ENCODE peak calls at places on chromosomes 5 and 9, in ten cellular contexts. M, N, A, X, O, B, H, T, Y and L are unnamed samples.

GRCh38 chr5:11177993-11178711 is 417.1 kb upstream of the DAP start:
- DNase-seq in Y (no peak), X (no peak), O (no peak), B (no peak), T (no peak), M (no peak), H (no peak), N (no peak), A (peak; percentile 25), L (no peak)

GRCh38 chr5:97986069-97986468 is 787.4 kb upstream of the RGMB start:
- DNase-seq in X (peak; percentile 60), O (no peak), M (no peak), H (peak; percentile 2), A (peak; percentile 85), B (peak; percentile 27), T (peak; percentile 9), N (no peak), Y (no peak), L (no peak)

GRCh38 chr5:132261881-132262845 is 4.7 kb downstream of the PDLIM4 start:
- DNase-seq in H (no peak), B (no peak), O (no peak), A (no peak), T (no peak), M (peak; percentile 56), N (no peak), Y (no peak), X (no peak), L (peak; percentile 4)

GRCh38 chr9:101564252-101564651 is 30.5 kb downstream of the PPP3R2 start:
- DNase-seq in A (no peak), B (no peak), X (no peak), N (no peak), O (no peak), Y (no peak), M (no peak), T (no peak), H (no peak), L (no peak)

GRCh38 chr5:16076657-16077056 is 102.9 kb downstream of the MARCHF11 start:
- DNase-seq in T (no peak), B (no peak), O (no peak), A (no peak), Y (no peak), X (no peak), M (no peak), N (no peak), H (no peak), L (no peak)

GRCh38 chr9:99101271-99101670 is 3.6 kb upstream of the TGFBR1 start:
- DNase-seq in B (no peak), H (no peak), N (no peak), M (no peak), T (no peak), O (no peak), Y (no peak), A (no peak), X (no peak), L (no peak)

GRCh38 chr5:126139773-126140172 is 283.4 kb upstream of the GRAMD2B start:
- DNase-seq in T (no peak), O (no peak), N (no peak), X (peak; percentile 7), H (no peak), A (peak; percentile 70), B (no peak), Y (no peak), M (no peak), L (no peak)

GRCh38 chr9:34898846-34899245 is 59.2 kb upstream of the PHF24 start:
- DNase-seq in M (no peak), O (no peak), T (no peak), H (no peak), B (no peak), Y (no peak), N (no peak), X (no peak), A (no peak), L (no peak)

GRCh38 chr9:138070815-138071214 is 193.2 kb downstream of the CACNA1B start:
- DNase-seq in H (no peak), T (no peak), O (no peak), X (no peak), A (no peak), M (peak; percentile 30), N (no peak), B (no peak), Y (no peak), L (no peak)

GRCh38 chr9:83431470-83432060 is 106.6 kb downstream of the FRMD3 start:
- DNase-seq in Y (no peak), B (no peak), H (no peak), A (peak; percentile 31), O (no peak), X (no peak), N (no peak), T (peak; percentile 42), M (no peak), L (no peak)

GRCh38 chr9:129596541-129597328 is 24.2 kb downstream of the C9orf50 start:
- DNase-seq in O (peak; percentile 80), X (peak; percentile 73), Y (no peak), M (peak; percentile 75), T (peak; percentile 62), B (peak; percentile 85), N (peak; percentile 61), H (no peak), A (peak; percentile 25), L (no peak)

GRCh38 chr5:133376986-133377385 is 235.4 kb downstream of the FSTL4 start:
- DNase-seq in X (no peak), N (no peak), H (no peak), T (no peak), M (no peak), Y (no peak), O (no peak), B (no peak), A (no peak), L (no peak)

GRCh38 chr5:37847978-37848425 is 8.2 kb upstream of the GDNF start:
- DNase-seq in Y (no peak), A (peak; percentile 13), T (peak; percentile 44), H (peak; percentile 94), B (no peak), X (peak; percentile 77), O (peak; percentile 14), M (no peak), N (no peak), L (peak; percentile 52)

GRCh38 chr5:172686111-172686510 is 45.0 kb downstream of the NEURL1B start:
- DNase-seq in Y (no peak), M (no peak), N (no peak), H (no peak), O (no peak), A (peak; percentile 48), B (no peak), X (peak; percentile 27), T (peak; percentile 25), L (no peak)

GRCh38 chr9:16321461-16322119 is 548.9 kb downstream of the BNC2 start:
- DNase-seq in B (peak; percentile 32), O (no peak), A (peak; percentile 69), H (peak; percentile 67), N (no peak), Y (no peak), T (no peak), M (no peak), X (peak; percentile 61), L (no peak)

GRCh38 chr5:68661237-68661636 is 432.6 kb upstream of the SLC30A5 start:
- DNase-seq in H (peak; percentile 32), M (no peak), T (no peak), O (peak; percentile 35), Y (peak; percentile 11), X (peak; percentile 22), N (no peak), A (peak; percentile 27), B (peak; percentile 42), L (peak; percentile 38)

GRCh38 chr5:134003064-134003956 is 1.5 kb downstream of the VDAC1 start:
- DNase-seq in Y (no peak), O (no peak), X (no peak), B (no peak), A (peak; percentile 12), M (no peak), H (no peak), T (no peak), N (no peak), L (no peak)

DNA sequence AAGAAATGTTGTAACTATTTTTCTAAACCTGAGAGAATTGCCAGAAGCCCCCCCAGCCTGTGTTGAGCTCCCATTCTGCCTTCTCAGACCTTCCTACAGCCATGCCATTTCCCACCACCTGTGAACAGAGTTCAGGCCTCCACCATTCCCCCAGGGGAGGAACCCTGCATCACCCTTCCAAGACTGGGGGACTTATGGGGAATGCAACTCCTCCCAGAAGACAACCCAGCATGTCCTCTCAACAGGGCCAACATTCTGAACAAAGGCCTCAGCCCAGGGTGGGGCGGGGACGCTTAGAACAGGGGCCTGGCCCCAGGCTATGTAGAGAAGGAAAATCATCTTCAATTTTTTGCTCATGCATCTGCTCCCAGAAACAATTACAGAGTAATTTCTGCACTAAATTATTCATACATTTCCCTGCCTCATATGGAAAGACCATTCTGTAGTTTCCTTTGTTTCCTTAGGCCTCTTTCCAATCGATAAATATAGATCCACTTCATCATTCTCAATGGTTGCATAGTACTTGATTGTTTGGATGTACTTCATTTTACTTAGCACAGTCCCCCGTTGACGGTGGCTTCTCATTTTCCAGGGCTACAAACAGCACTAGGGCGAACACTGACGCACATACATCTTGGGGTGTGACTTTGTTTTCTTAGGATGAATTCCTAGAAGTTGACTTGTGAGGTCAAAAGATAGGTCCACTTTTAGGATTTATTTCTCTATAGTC is 27.1 kb upstream of the SMU1 start:
- DNase-seq in X (no peak), Y (no peak), A (no peak), M (no peak), H (no peak), T (peak; percentile 29), B (no peak), O (no peak), N (no peak), L (no peak)
- TF ChIP-seq CTCF in X (no peak), Y (no peak), A (no peak), M (no peak), H (no peak), T (no peak), B (no peak), O (no peak), N (no peak), L (no peak)

GRCh38 chr5:6434737-6435136 is 13.9 kb upstream of the UBE2QL1 start:
- DNase-seq in X (no peak), M (peak; percentile 11), O (no peak), Y (no peak), T (no peak), H (no peak), B (no peak), N (no peak), A (no peak), L (no peak)
- H3K9me3 ChIP-seq in X (no peaks in the 10 kb centered on the region), M (peaks cover 2% of the 10 kb centered on the region), O (no peaks in the 10 kb centered on the region), Y (no peaks in the 10 kb centered on the region), T (no peaks in the 10 kb centered on the region), H (no peaks in the 10 kb centered on the region), B (no peaks in the 10 kb centered on the region), N (no peaks in the 10 kb centered on the region), A (peaks cover 1% of the 10 kb centered on the region), L (no peaks in the 10 kb centered on the region)

DNA sequence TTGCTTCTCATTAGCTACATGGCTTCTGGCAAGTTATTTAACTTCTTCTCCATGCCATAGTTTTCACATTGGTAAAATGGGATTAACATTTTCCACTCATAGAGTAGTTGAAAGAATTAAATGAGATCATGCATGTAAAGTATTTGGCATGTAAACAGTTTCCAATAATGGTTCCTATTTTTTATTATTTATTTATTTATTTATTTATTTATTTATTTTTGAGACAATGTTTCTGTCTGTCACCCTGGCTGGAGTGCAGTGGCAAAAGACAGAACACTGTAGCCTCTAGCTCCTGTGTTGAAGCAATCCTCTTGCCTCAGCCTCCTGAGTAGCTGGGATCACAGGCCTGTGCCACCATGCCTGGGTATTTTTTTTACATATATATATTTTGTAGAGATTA is 117.7 kb downstream of the DOCK2 start:
- DNase-seq in X (no peak), H (no peak), N (no peak), O (no peak), Y (no peak), B (no peak), M (no peak), T (no peak), A (no peak), L (no peak)
- TF ChIP-seq CTCF in X (no peak), H (no peak), N (no peak), O (no peak), Y (no peak), B (no peak), M (no peak), T (no peak), A (no peak), L (no peak)

GRCh38 chr9:78370991-78371390 is 74.1 kb downstream of the PSAT1 start:
- DNase-seq in M (no peak), X (no peak), Y (no peak), H (no peak), T (no peak), A (peak; percentile 23), O (no peak), N (no peak), B (no peak), L (no peak)
- H3K9me3 ChIP-seq in M (no peaks in the 10 kb centered on the region), X (no peaks in the 10 kb centered on the region), Y (no peaks in the 10 kb centered on the region), H (no peaks in the 10 kb centered on the region), T (no peaks in the 10 kb centered on the region), A (no peaks in the 10 kb centered on the region), O (no peaks in the 10 kb centered on the region), N (no peaks in the 10 kb centered on the region), B (no peaks in the 10 kb centered on the region), L (no peaks in the 10 kb centered on the region)